ENCODE peak calls at places on chromosomes 6 and 20, in eight cellular contexts. One of them, this sample, is unnamed.

GRCh38 chr6:131886517-131886916 is 64.7 kb downstream of the CCN2 start:
- DNase-seq in NCI-H2081: no peak
- DNase-seq in GM23338: no peak
- DNase-seq in astrocyte of the hippocampus: no peak
- DNase-seq in ovary: no peak
- DNase-seq in stimulated activated CD8-positive, alpha-beta memory T cell treated with anti-CD3 and anti-CD28 coated beads, Interleukin-15, amount 100 ng/mL, for 1 hour: no peak
- DNase-seq in non-pigmented ciliary epithelial cell: no peak
- DNase-seq in astrocyte of the spinal cord: no peak
- DNase-seq in this sample: no peak

GRCh38 chr6:22754111-22754510 is 184.7 kb downstream of the HDGFL1 start:
- DNase-seq in NCI-H2081: no peak
- DNase-seq in GM23338: no peak
- DNase-seq in astrocyte of the hippocampus: no peak
- DNase-seq in ovary: no peak
- DNase-seq in stimulated activated CD8-positive, alpha-beta memory T cell treated with anti-CD3 and anti-CD28 coated beads, Interleukin-15, amount 100 ng/mL, for 1 hour: no peak
- DNase-seq in non-pigmented ciliary epithelial cell: no peak
- DNase-seq in astrocyte of the spinal cord: peak
- DNase-seq in this sample: no peak

GRCh38 chr6:2034256-2034655 is 211.1 kb downstream of the GMDS start:
- DNase-seq in NCI-H2081: no peak
- DNase-seq in GM23338: no peak
- DNase-seq in astrocyte of the hippocampus: no peak
- DNase-seq in ovary: no peak
- DNase-seq in stimulated activated CD8-positive, alpha-beta memory T cell treated with anti-CD3 and anti-CD28 coated beads, Interleukin-15, amount 100 ng/mL, for 1 hour: no peak
- DNase-seq in non-pigmented ciliary epithelial cell: no peak
- DNase-seq in astrocyte of the spinal cord: no peak
- DNase-seq in this sample: no peak

GRCh38 chr20:43925215-43925614 is 10.6 kb downstream of the TOX2 start:
- DNase-seq in NCI-H2081: no peak
- DNase-seq in GM23338: no peak
- DNase-seq in astrocyte of the hippocampus: no peak
- DNase-seq in ovary: no peak
- DNase-seq in stimulated activated CD8-positive, alpha-beta memory T cell treated with anti-CD3 and anti-CD28 coated beads, Interleukin-15, amount 100 ng/mL, for 1 hour: no peak
- DNase-seq in non-pigmented ciliary epithelial cell: no peak
- DNase-seq in astrocyte of the spinal cord: no peak
- DNase-seq in this sample: no peak

GRCh38 chr6:104771258-104771832 is 88.4 kb downstream of the HACE1 start:
- DNase-seq in NCI-H2081: no peak
- DNase-seq in GM23338: peak
- DNase-seq in astrocyte of the hippocampus: peak
- DNase-seq in ovary: no peak
- DNase-seq in stimulated activated CD8-positive, alpha-beta memory T cell treated with anti-CD3 and anti-CD28 coated beads, Interleukin-15, amount 100 ng/mL, for 1 hour: no peak
- DNase-seq in non-pigmented ciliary epithelial cell: no peak
- DNase-seq in astrocyte of the spinal cord: peak
- DNase-seq in this sample: no peak

GRCh38 chr20:45268531-45268930 is 14.2 kb upstream of the SLPI start:
- DNase-seq in NCI-H2081: no peak
- DNase-seq in GM23338: no peak
- DNase-seq in astrocyte of the hippocampus: peak
- DNase-seq in ovary: no peak
- DNase-seq in stimulated activated CD8-positive, alpha-beta memory T cell treated with anti-CD3 and anti-CD28 coated beads, Interleukin-15, amount 100 ng/mL, for 1 hour: no peak
- DNase-seq in non-pigmented ciliary epithelial cell: no peak
- DNase-seq in astrocyte of the spinal cord: no peak
- DNase-seq in this sample: no peak

GRCh38 chr6:16041327-16041726 is 87.6 kb upstream of the MYLIP start:
- DNase-seq in NCI-H2081: no peak
- DNase-seq in GM23338: no peak
- DNase-seq in astrocyte of the hippocampus: no peak
- DNase-seq in ovary: no peak
- DNase-seq in stimulated activated CD8-positive, alpha-beta memory T cell treated with anti-CD3 and anti-CD28 coated beads, Interleukin-15, amount 100 ng/mL, for 1 hour: no peak
- DNase-seq in non-pigmented ciliary epithelial cell: no peak
- DNase-seq in astrocyte of the spinal cord: no peak
- DNase-seq in this sample: no peak

GRCh38 chr20:25272223-25273000 is 24.5 kb downstream of the PYGB start:
- DNase-seq in NCI-H2081: no peak
- DNase-seq in GM23338: no peak
- DNase-seq in astrocyte of the hippocampus: no peak
- DNase-seq in ovary: no peak
- DNase-seq in stimulated activated CD8-positive, alpha-beta memory T cell treated with anti-CD3 and anti-CD28 coated beads, Interleukin-15, amount 100 ng/mL, for 1 hour: no peak
- DNase-seq in non-pigmented ciliary epithelial cell: no peak
- DNase-seq in astrocyte of the spinal cord: no peak
- DNase-seq in this sample: no peak

GRCh38 chr20:2984956-2985661 is 58.3 kb upstream of the GNRH2 start:
- DNase-seq in NCI-H2081: no peak
- DNase-seq in GM23338: no peak
- DNase-seq in astrocyte of the hippocampus: peak
- DNase-seq in ovary: no peak
- DNase-seq in stimulated activated CD8-positive, alpha-beta memory T cell treated with anti-CD3 and anti-CD28 coated beads, Interleukin-15, amount 100 ng/mL, for 1 hour: no peak
- DNase-seq in non-pigmented ciliary epithelial cell: peak
- DNase-seq in astrocyte of the spinal cord: peak
- DNase-seq in this sample: no peak

GRCh38 chr20:43721097-43721428 is 5.7 kb downstream of the GTSF1L start:
- DNase-seq in NCI-H2081: no peak
- DNase-seq in GM23338: no peak
- DNase-seq in astrocyte of the hippocampus: no peak
- DNase-seq in ovary: no peak
- DNase-seq in stimulated activated CD8-positive, alpha-beta memory T cell treated with anti-CD3 and anti-CD28 coated beads, Interleukin-15, amount 100 ng/mL, for 1 hour: no peak
- DNase-seq in non-pigmented ciliary epithelial cell: no peak
- DNase-seq in astrocyte of the spinal cord: no peak
- DNase-seq in this sample: no peak

GRCh38 chr6:42899871-42900270 is 16.0 kb upstream of the PTCRA start:
- DNase-seq in NCI-H2081: peak
- DNase-seq in GM23338: peak
- DNase-seq in astrocyte of the hippocampus: peak
- DNase-seq in ovary: no peak
- DNase-seq in stimulated activated CD8-positive, alpha-beta memory T cell treated with anti-CD3 and anti-CD28 coated beads, Interleukin-15, amount 100 ng/mL, for 1 hour: no peak
- DNase-seq in non-pigmented ciliary epithelial cell: no peak
- DNase-seq in astrocyte of the spinal cord: no peak
- DNase-seq in this sample: no peak

GRCh38 chr6:131694832-131695426 is 6.3 kb downstream of the OR2A4 start:
- DNase-seq in NCI-H2081: peak
- DNase-seq in GM23338: peak
- DNase-seq in astrocyte of the hippocampus: peak
- DNase-seq in ovary: peak
- DNase-seq in stimulated activated CD8-positive, alpha-beta memory T cell treated with anti-CD3 and anti-CD28 coated beads, Interleukin-15, amount 100 ng/mL, for 1 hour: no peak
- DNase-seq in non-pigmented ciliary epithelial cell: peak
- DNase-seq in astrocyte of the spinal cord: peak
- DNase-seq in this sample: peak

GRCh38 chr6:3291987-3292386 is 33.2 kb downstream of the PSMG4 start:
- DNase-seq in NCI-H2081: no peak
- DNase-seq in GM23338: no peak
- DNase-seq in astrocyte of the hippocampus: no peak
- DNase-seq in ovary: peak
- DNase-seq in stimulated activated CD8-positive, alpha-beta memory T cell treated with anti-CD3 and anti-CD28 coated beads, Interleukin-15, amount 100 ng/mL, for 1 hour: no peak
- DNase-seq in non-pigmented ciliary epithelial cell: no peak
- DNase-seq in astrocyte of the spinal cord: no peak
- DNase-seq in this sample: no peak

GRCh38 chr6:69555239-69555638 is 241.6 kb downstream of the LMBRD1 start:
- DNase-seq in NCI-H2081: no peak
- DNase-seq in GM23338: no peak
- DNase-seq in astrocyte of the hippocampus: no peak
- DNase-seq in ovary: no peak
- DNase-seq in stimulated activated CD8-positive, alpha-beta memory T cell treated with anti-CD3 and anti-CD28 coated beads, Interleukin-15, amount 100 ng/mL, for 1 hour: no peak
- DNase-seq in non-pigmented ciliary epithelial cell: no peak
- DNase-seq in astrocyte of the spinal cord: no peak
- DNase-seq in this sample: no peak

This sample was measured in H7.